ENCODE peak calls at places on chromosomes 2 and 18, in eight cellular contexts. Z, F, C, L, A, R, T and N are unnamed samples. For H3K4me1 and H3K27me3, the result is how much of the 10 kb centered on the place peaks cover.

GRCh38 chr2:9972621-9973445 is 21.3 kb downstream of the GRHL1 start:
- DNase-seq in Z (no peak), F (peak), C (no peak), L (peak), A (peak), R (peak), T (no peak), N (no peak)

GRCh38 chr2:220209093-220209492 is 581.7 kb downstream of the SLC4A3 start:
- DNase-seq in Z (no peak), F (no peak), C (no peak), L (no peak), A (no peak), R (no peak), T (no peak), N (no peak)

GRCh38 chr2:38148501-38148900 is 72.5 kb upstream of the CYP1B1 start:
- DNase-seq in Z (no peak), F (no peak), C (peak), L (peak), A (no peak), R (peak), T (no peak), N (no peak)

GRCh38 chr2:102006886-102007278 is 15.1 kb downstream of the IL1R2 start:
- DNase-seq in Z (no peak), F (no peak), C (no peak), L (no peak), A (no peak), R (no peak), T (no peak), N (no peak)

GRCh38 chr2:74499269-74499939 is at the start of gene LBX2:
- DNase-seq in Z (no peak), F (no peak), C (no peak), L (no peak), A (no peak), R (peak), T (no peak), N (no peak)

GRCh38 chr18:48751727-48752468 is 198.9 kb downstream of the SMAD7 start:
- DNase-seq in Z (no peak), F (no peak), C (no peak), L (no peak), A (no peak), R (no peak), T (no peak), N (no peak)

GRCh38 chr2:54575379-54575888 is 119.3 kb downstream of the SPTBN1 start:
- DNase-seq in Z (no peak), F (peak), C (peak), L (peak), A (peak), R (peak), T (no peak), N (no peak)

GRCh38 chr2:240462704-240463273 is 27.3 kb downstream of the GPC1 start:
- DNase-seq in Z (peak), F (no peak), C (no peak), L (no peak), A (no peak), R (no peak), T (peak), N (peak)

GRCh38 chr2:151374426-151374825 is 17.0 kb downstream of the TNFAIP6 start:
- DNase-seq in Z (no peak), F (peak), C (no peak), L (peak), A (peak), R (peak), T (no peak), N (no peak)

DNA sequence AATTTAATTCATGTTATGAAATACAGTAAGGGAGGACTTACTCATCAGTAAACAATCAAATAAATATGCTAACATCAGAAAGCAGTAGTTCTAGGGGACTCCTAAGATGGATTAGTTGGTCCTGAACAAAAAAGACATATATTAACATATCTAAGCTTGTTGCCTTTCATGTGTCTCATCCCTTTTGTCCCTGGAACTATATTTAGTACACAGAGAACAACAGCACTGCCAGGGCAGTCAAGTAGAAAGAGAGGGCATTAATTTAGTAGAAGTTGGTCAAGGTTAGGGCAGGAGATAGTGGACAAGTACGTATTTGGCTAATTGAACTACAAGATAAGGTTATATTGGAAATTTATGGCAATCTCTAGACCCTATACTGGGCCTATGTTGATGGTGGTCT is 117.9 kb upstream of the FZD5 start:
- DNase-seq in Z (no peak), F (no peak), C (no peak), L (no peak), A (no peak), R (no peak), T (no peak), N (no peak)
- H3K4me1 ChIP-seq in Z (under half), F (under half), C (under half), L (under half), A (under half), R (under half), T (under half), N (under half)

GRCh38 chr18:35064291-35064690 is 23.1 kb downstream of the MAPRE2 start:
- DNase-seq in Z (no peak), F (no peak), C (no peak), L (no peak), A (no peak), R (no peak), T (no peak), N (no peak)
- H3K27me3 ChIP-seq in Z (under half), F (under half), C (under half), L (under half), A (under half), R (under half), T (under half), N (under half)

DNA sequence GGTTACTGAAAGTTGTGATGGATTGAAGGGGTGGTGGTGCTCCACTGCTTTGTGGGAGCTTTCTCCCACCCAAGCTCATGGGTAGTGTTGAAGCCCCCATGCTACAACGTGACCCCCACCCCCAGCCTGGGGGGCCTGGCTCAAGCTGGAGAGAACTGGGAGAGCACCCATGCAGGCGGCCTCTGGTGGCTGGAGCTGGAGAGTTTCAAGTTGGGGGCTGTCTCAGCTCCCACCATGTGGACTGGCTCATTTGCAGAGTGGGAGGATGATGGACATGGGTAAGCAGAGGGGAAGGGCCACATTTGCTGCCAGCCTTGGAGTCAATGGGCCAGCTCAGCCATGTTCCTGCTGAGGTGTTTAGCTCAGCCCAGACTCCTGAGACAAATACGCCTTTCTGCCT is 62.8 kb downstream of the INPP4A start:
- DNase-seq in Z (no peak), F (no peak), C (no peak), L (no peak), A (no peak), R (no peak), T (no peak), N (no peak)
- H3K4me1 ChIP-seq in Z (half or more), F (under half), C (under half), L (under half), A (under half), R (under half), T (under half), N (under half)

GRCh38 chr2:68187329-68187728 is 29.6 kb downstream of the PNO1 start:
- DNase-seq in Z (no peak), F (no peak), C (no peak), L (no peak), A (no peak), R (no peak), T (no peak), N (no peak)
- H3K27me3 ChIP-seq in Z (under half), F (under half), C (under half), L (under half), A (under half), R (under half), T (under half), N (under half)

GRCh38 chr2:73080321-73081131 is 9.0 kb upstream of the SFXN5 start:
- DNase-seq in Z (no peak), F (no peak), C (no peak), L (no peak), A (no peak), R (no peak), T (peak), N (no peak)
- H3K4me1 ChIP-seq in Z (under half), F (under half), C (under half), L (under half), A (under half), R (under half), T (under half), N (under half)

DNA sequence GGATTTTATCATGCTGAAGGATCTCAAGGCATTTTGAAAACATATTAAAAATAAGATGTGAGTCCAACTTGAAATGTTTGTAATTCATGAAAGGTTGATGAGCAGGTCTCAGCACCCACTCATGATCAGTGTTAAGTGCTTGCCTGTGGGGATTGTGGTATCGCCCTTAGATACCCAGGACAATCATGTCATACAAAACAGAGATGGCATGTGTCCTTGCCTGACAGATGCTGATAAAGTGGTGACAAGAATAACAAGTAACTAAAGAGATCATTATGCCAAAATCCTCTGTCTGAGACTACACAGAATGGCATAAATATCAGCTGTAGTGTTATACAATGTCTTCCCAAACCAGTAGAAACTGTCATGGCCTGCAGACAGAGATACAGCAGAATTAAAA is 930.3 kb downstream of the SUCLG1 start:
- DNase-seq in Z (no peak), F (no peak), C (no peak), L (no peak), A (no peak), R (no peak), T (no peak), N (no peak)
- H3K27me3 ChIP-seq in Z (under half), F (under half), C (under half), L (under half), A (under half), R (under half), T (under half), N (under half)